ENCODE peak calls at places on chromosomes 11 and 22, in five cellular contexts. U is MM.1S, Z is Peyer's patch, Y is psoas muscle, O is spleen. B is an unnamed sample. For H3K9me3, the result is how much of the 10 kb centered on the place peaks cover.

GRCh38 chr11:115920087-115920461 is 415.9 kb upstream of the CADM1 start:
- DNase-seq in U (no peak), Z (no peak), Y (no peak), O (no peak), B (no peak)

GRCh38 chr22:18056802-18057474 is 20.9 kb upstream of the PEX26 start:
- DNase-seq in U (peak), Z (peak), Y (no peak), O (peak), B (no peak)

GRCh38 chr11:16778286-16778685 is 39.8 kb downstream of the C11orf58 start:
- DNase-seq in U (no peak), Z (no peak), Y (no peak), O (peak), B (peak)

GRCh38 chr22:41713004-41713403 is 13.7 kb downstream of the MEI1 start:
- DNase-seq in U (no peak), Z (no peak), Y (no peak), O (no peak), B (no peak)

GRCh38 chr11:83827940-83828554 is 541.9 kb upstream of the CCDC90B start:
- DNase-seq in U (peak), Z (no peak), Y (no peak), O (no peak), B (no peak)

GRCh38 chr11:55895216-55895615 is 12.1 kb downstream of the TRIM51 start:
- DNase-seq in U (no peak), Z (no peak), Y (no peak), O (no peak), B (no peak)

GRCh38 chr11:61917357-61918109 is at the start of gene RAB3IL1:
- DNase-seq in U (no peak), Z (no peak), Y (peak), O (peak), B (peak)

GRCh38 chr11:72012897-72013721 is 14.4 kb downstream of the IL18BP start:
- DNase-seq in U (no peak), Z (no peak), Y (peak), O (no peak), B (peak)

GRCh38 chr22:49372530-49373288 is 455.0 kb downstream of the BRD1 start:
- DNase-seq in U (no peak), Z (peak), Y (no peak), O (peak), B (no peak)

GRCh38 chr11:118098996-118099837 is 12.5 kb upstream of the SMIM35 start:
- DNase-seq in U (no peak), Z (no peak), Y (no peak), O (no peak), B (no peak)

GRCh38 chr11:41457216-41458014 is 2.0 kb downstream of the LRRC4C start:
- DNase-seq in U (no peak), Z (no peak), Y (no peak), O (no peak), B (no peak)

GRCh38 chr11:76288166-76288978 is 82.1 kb upstream of the WNT11 start:
- DNase-seq in U (peak), Z (no peak), Y (no peak), O (no peak), B (no peak)

GRCh38 chr11:47257518-47258316 is at the start of gene NR1H3:
- DNase-seq in U (no peak), Z (no peak), Y (peak), O (peak), B (peak)

GRCh38 chr11:111730871-111731591 is 35.2 kb downstream of the PPP2R1B start:
- DNase-seq in U (no peak), Z (no peak), Y (peak), O (peak), B (peak)

GRCh38 chr11:67031791-67032561 is 9.0 kb downstream of the SYT12 start:
- DNase-seq in U (no peak), Z (no peak), Y (no peak), O (no peak), B (no peak)

GRCh38 chr11:78715639-78716311 is 141.1 kb upstream of the NARS2 start:
- DNase-seq in U (peak), Z (no peak), Y (no peak), O (no peak), B (peak)

GRCh38 chr11:114317738-114318137 is 21.5 kb downstream of the NNMT start:
- DNase-seq in U (peak), Z (no peak), Y (no peak), O (no peak), B (peak)

GRCh38 chr11:128324531-128325141 is 262.7 kb downstream of the ETS1 start:
- DNase-seq in U (no peak), Z (peak), Y (no peak), O (peak), B (no peak)

GRCh38 chr22:44572414-44573207 is 74.6 kb upstream of the RTL6 start:
- DNase-seq in U (no peak), Z (no peak), Y (peak), O (no peak), B (peak)

GRCh38 chr11:32200448-32200847 is 109.6 kb downstream of the RCN1 start:
- DNase-seq in U (no peak), Z (no peak), Y (no peak), O (no peak), B (no peak)

GRCh38 chr11:99932684-99933083 is 754.4 kb upstream of the ARHGAP42 start:
- DNase-seq in U (no peak), Z (no peak), Y (no peak), O (no peak), B (no peak)

GRCh38 chr11:111749646-111750045 is 16.5 kb downstream of the PPP2R1B start:
- DNase-seq in U (no peak), Z (no peak), Y (no peak), O (no peak), B (no peak)

GRCh38 chr11:123798079-123798478 is 8.1 kb downstream of the OR6M1 start:
- DNase-seq in U (no peak), Z (no peak), Y (no peak), O (no peak), B (no peak)
- TF ChIP-seq CTCF in U (no peak), Z (no peak), Y (no peak), O (no peak), B (no peak)

GRCh38 chr22:47356433-47357011 is 594.1 kb downstream of the TBC1D22A start:
- DNase-seq in U (no peak), Z (no peak), Y (peak), O (peak), B (no peak)

GRCh38 chr22:47357493-47357892 is 595.0 kb downstream of the TBC1D22A start:
- DNase-seq in U (no peak), Z (no peak), Y (no peak), O (peak), B (no peak)

GRCh38 chr22:47355776-47356432 is 593.5 kb downstream of the TBC1D22A start:
- DNase-seq in U (no peak), Z (no peak), Y (peak), O (peak), B (no peak)

GRCh38 chr22:47355388-47355725 is 592.9 kb downstream of the TBC1D22A start:
- DNase-seq in U (no peak), Z (no peak), Y (no peak), O (no peak), B (no peak)

GRCh38 chr22:47357086-47357485 is 594.6 kb downstream of the TBC1D22A start:
- DNase-seq in U (no peak), Z (no peak), Y (no peak), O (peak), B (no peak)
- H3K9me3 ChIP-seq in U (under half), Z (under half), Y (under half), O (under half), B (under half)

GRCh38 chr11:123235687-123236261 is 40.7 kb upstream of the CLMP start:
- DNase-seq in U (no peak), Z (no peak), Y (no peak), O (no peak), B (no peak)

GRCh38 chr11:123233978-123234340 is 38.9 kb upstream of the CLMP start:
- DNase-seq in U (no peak), Z (no peak), Y (no peak), O (no peak), B (no peak)

GRCh38 chr11:123233280-123233977 is 38.4 kb upstream of the CLMP start:
- DNase-seq in U (peak), Z (no peak), Y (no peak), O (no peak), B (no peak)

GRCh38 chr11:123238297-123238696 is 43.2 kb upstream of the CLMP start:
- DNase-seq in U (no peak), Z (no peak), Y (peak), O (no peak), B (peak)

GRCh38 chr11:123235117-123235686 is 40.2 kb upstream of the CLMP start:
- DNase-seq in U (no peak), Z (peak), Y (peak), O (peak), B (no peak)
- TF ChIP-seq CTCF in U (peak), Z (peak), Y (peak), O (no peak), B (peak)

GRCh38 chr22:11628651-11629511 is 3899.1 kb upstream of the OR11H1 start:
- DNase-seq in U (no peak), Z (no peak), Y (peak), O (peak), B (no peak)
- H3K9me3 ChIP-seq in U (under half), Z (under half), Y (under half), O (half or more), B (under half)

B was measured in tibial artery.